ENCODE peak calls at places on chromosomes 1 and 21, in four cellular contexts. Q is activated CD8-positive, alpha-beta memory T cell treated with anti-CD3 and anti-CD28 coated beads, Interleukin-2, amount 10 ng/mL, durations not matched to agents 7 days and 5 days; G is GM13977; E is stomach. X is an unnamed sample.

GRCh38 chr1:220824031-220824989 is 37.6 kb downstream of the MTARC1 start:
- DNase-seq in Q (no peak), G (no peak), E (no peak), X (no peak)

GRCh38 chr1:55611123-55611522 is 396.0 kb upstream of the USP24 start:
- DNase-seq in Q (no peak), G (no peak), E (no peak), X (no peak)

GRCh38 chr1:247833601-247834000 is 8.1 kb downstream of the OR11L1 start:
- DNase-seq in G (no peak), E (no peak), Q (no peak), X (no peak)

GRCh38 chr1:203186446-203187305 is at the start of gene CHI3L1:
- DNase-seq in G (no peak), E (no peak), Q (no peak), X (no peak)

GRCh38 chr1:11833900-11834299 is 13.7 kb downstream of the NPPA start:
- DNase-seq in G (no peak), Q (no peak), E (no peak), X (no peak)

GRCh38 chr21:46540087-46540710 is 64.7 kb downstream of the S100B start:
- DNase-seq in E (no peak), G (no peak), Q (no peak), X (no peak)

GRCh38 chr1:67019121-67019520 is 34.8 kb downstream of the SLC35D1 start:
- DNase-seq in E (no peak), Q (no peak), G (no peak), X (no peak)

GRCh38 chr1:203524152-203524551 is 30.2 kb downstream of the OPTC start:
- DNase-seq in Q (no peak), G (no peak), E (no peak), X (no peak)

GRCh38 chr1:225461533-225462428 is 33.9 kb upstream of the LBR start:
- DNase-seq in Q (no peak), G (no peak), E (no peak), X (peak; percentile 75)

GRCh38 chr1:88946845-88947244 is 45.6 kb downstream of the KYAT3 start:
- DNase-seq in E (no peak), Q (no peak), G (no peak), X (no peak)

GRCh38 chr1:13764933-13765332 is 64.9 kb downstream of the PRDM2 start:
- DNase-seq in Q (no peak), E (no peak), G (no peak), X (no peak)

GRCh38 chr1:92933459-92933858 is 27.8 kb downstream of the DIPK1A start:
- DNase-seq in G (no peak), Q (no peak), E (no peak), X (no peak)

GRCh38 chr1:102191723-102192122 is 195.0 kb upstream of the OLFM3 start:
- DNase-seq in E (no peak), Q (no peak), G (peak; percentile 7), X (peak; percentile 35)

GRCh38 chr1:226365831-226366231 is 42.1 kb downstream of the PARP1 start:
- DNase-seq in E (no peak), Q (no peak), G (no peak), X (no peak)

GRCh38 chr1:15007842-15008241 is 145.7 kb upstream of the TMEM51 start:
- DNase-seq in G (no peak), E (no peak), Q (no peak), X (no peak)

GRCh38 chr1:93608188-93609109 is 73.2 kb downstream of the BCAR3 start:
- DNase-seq in Q (no peak), E (no peak), G (no peak), X (peak; percentile 79)

GRCh38 chr1:97877307-97877706 is 43.5 kb downstream of the DPYD start:
- DNase-seq in Q (no peak), E (no peak), G (no peak), X (no peak)

GRCh38 chr1:12285496-12286143 is 55.8 kb downstream of the VPS13D start:
- DNase-seq in G (no peak), Q (no peak), E (no peak), X (no peak)

GRCh38 chr1:3735027-3735682 is 17.1 kb upstream of the CCDC27 start:
- DNase-seq in G (no peak), Q (no peak), E (no peak), X (no peak)

GRCh38 chr1:14027099-14027498 is 327.1 kb downstream of the PRDM2 start:
- DNase-seq in G (no peak), Q (no peak), E (no peak), X (no peak)

GRCh38 chr1:25019351-25020172 is 89.5 kb upstream of the RUNX3 start:
- DNase-seq in Q (no peak), G (peak; percentile 76), E (no peak), X (no peak)

GRCh38 chr1:70706381-70707173 is 295.5 kb downstream of the CTH start:
- DNase-seq in Q (no peak), G (no peak), E (no peak), X (no peak)

GRCh38 chr1:84975035-84975434 is 21.9 kb downstream of the MCOLN2 start:
- DNase-seq in E (no peak), G (no peak), Q (peak; percentile 50), X (no peak)

GRCh38 chr1:8152731-8153702 is 126.9 kb upstream of the ERRFI1 start:
- DNase-seq in G (no peak), Q (peak; percentile 75), E (no peak), X (no peak)

GRCh38 chr1:224873645-224874369 is 55.7 kb upstream of the DNAH14 start:
- DNase-seq in G (no peak), E (no peak), Q (peak; percentile 2), X (no peak)

GRCh38 chr1:30878559-30878958 is 30.0 kb downstream of the SDC3 start:
- DNase-seq in E (no peak), G (no peak), Q (no peak), X (no peak)

GRCh38 chr1:174191255-174191906 is 32.1 kb downstream of the RABGAP1L start:
- DNase-seq in Q (no peak), E (no peak), G (no peak), X (no peak)

GRCh38 chr1:36133484-36133883 is 8.5 kb upstream of the COL8A2 start:
- DNase-seq in G (no peak), Q (no peak), E (peak; percentile 81), X (peak; percentile 44)

GRCh38 chr1:155591770-155592169 is 18.2 kb upstream of the MSTO1 start:
- DNase-seq in E (no peak), Q (no peak), G (peak; percentile 58), X (peak; percentile 50)

GRCh38 chr1:92922378-92923035 is 38.8 kb downstream of the DIPK1A start:
- DNase-seq in E (no peak), Q (no peak), G (no peak), X (no peak)

GRCh38 chr1:49576327-49576901 is 447.3 kb downstream of the AGBL4 start:
- DNase-seq in G (no peak), Q (no peak), E (no peak), X (no peak)

GRCh38 chr1:168093616-168094015 is 43.1 kb downstream of the GPR161 start:
- DNase-seq in Q (no peak), E (no peak), G (no peak), X (no peak)

GRCh38 chr21:31901342-31901741 is 28.5 kb downstream of the HUNK start:
- DNase-seq in E (no peak), Q (no peak), G (no peak), X (no peak)

GRCh38 chr1:234396871-234397270 is 23.6 kb downstream of the COA6 start:
- DNase-seq in Q (no peak), G (peak; percentile 38), E (no peak), X (no peak)

GRCh38 chr1:16727190-16728111 is 12.9 kb upstream of the RNU1-4 start:
- DNase-seq in G (peak; percentile 69), Q (peak; percentile 91), E (peak; percentile 34), X (peak; percentile 29)

GRCh38 chr1:117045644-117046043 is 14.5 kb upstream of the TTF2 start:
- DNase-seq in Q (no peak), E (no peak), G (no peak), X (no peak)

GRCh38 chr1:40341509-40342380 is 24.7 kb upstream of the COL9A2 start:
- DNase-seq in G (no peak), E (no peak), Q (no peak), X (no peak)

GRCh38 chr1:243742814-243743213 is 107.2 kb downstream of the AKT3 start:
- DNase-seq in G (no peak), Q (no peak), E (no peak), X (no peak)

GRCh38 chr1:107682467-107682866 is 282.5 kb downstream of the VAV3 start:
- DNase-seq in E (no peak), G (no peak), Q (no peak), X (no peak)

X was measured in SK-N-SH.